ENCODE peak calls at places on chromosomes 4 and X, in five cellular contexts. One of them, this sample, is unnamed.

GRCh38 chr4:56078866-56079265 is 130.1 kb downstream of the CEP135 start:
- DNase-seq in GM19239: no peak
- DNase-seq in endodermal cell: no peak
- DNase-seq in HL-60: no peak
- DNase-seq in SW 1271: no peak
- DNase-seq in this sample: no peak

GRCh38 chrX:152926279-152926678 is 28.4 kb downstream of the ZNF185 start:
- DNase-seq in GM19239: peak; percentile 37
- DNase-seq in endodermal cell: peak; percentile 87
- DNase-seq in HL-60: peak; percentile 61
- DNase-seq in SW 1271: peak; percentile 41
- DNase-seq in this sample: peak; percentile 59

GRCh38 chr4:53908661-53909078 is 155.7 kb downstream of the CHIC2 start:
- DNase-seq in GM19239: peak; percentile 6
- DNase-seq in endodermal cell: no peak
- DNase-seq in HL-60: peak; percentile 41
- DNase-seq in SW 1271: peak; percentile 85
- DNase-seq in this sample: peak; percentile 76

GRCh38 chr4:146900295-146900694 is 45.4 kb downstream of the TTC29 start:
- DNase-seq in GM19239: no peak
- DNase-seq in endodermal cell: no peak
- DNase-seq in HL-60: no peak
- DNase-seq in SW 1271: no peak
- DNase-seq in this sample: no peak

GRCh38 chr4:42474406-42474805 is 77.1 kb downstream of the SHISA3 start:
- DNase-seq in GM19239: no peak
- DNase-seq in endodermal cell: no peak
- DNase-seq in HL-60: no peak
- DNase-seq in SW 1271: no peak
- DNase-seq in this sample: no peak

GRCh38 chr4:53089940-53090729 is 228.0 kb downstream of the RASL11B start:
- DNase-seq in GM19239: no peak
- DNase-seq in endodermal cell: no peak
- DNase-seq in HL-60: no peak
- DNase-seq in SW 1271: no peak
- DNase-seq in this sample: no peak

GRCh38 chrX:40570346-40571093 is 10.2 kb upstream of the ATP6AP2 start:
- DNase-seq in GM19239: peak; percentile 16
- DNase-seq in endodermal cell: peak; percentile 75
- DNase-seq in HL-60: peak; percentile 60
- DNase-seq in SW 1271: no peak
- DNase-seq in this sample: no peak

GRCh38 chr4:179536694-179537093 is 2094.5 kb upstream of the AGA start:
- DNase-seq in GM19239: no peak
- DNase-seq in endodermal cell: peak; percentile 43
- DNase-seq in HL-60: no peak
- DNase-seq in SW 1271: no peak
- DNase-seq in this sample: no peak

GRCh38 chr4:14743601-14744000 is 258.7 kb upstream of the CPEB2 start:
- DNase-seq in GM19239: no peak
- DNase-seq in endodermal cell: no peak
- DNase-seq in HL-60: no peak
- DNase-seq in SW 1271: no peak
- DNase-seq in this sample: no peak

GRCh38 chr4:91914176-91914804 is 389.5 kb upstream of the GRID2 start:
- DNase-seq in GM19239: no peak
- DNase-seq in endodermal cell: no peak
- DNase-seq in HL-60: no peak
- DNase-seq in SW 1271: no peak
- DNase-seq in this sample: no peak